ENCODE peak calls at places on chromosomes 11 and 22, in five cellular contexts. I is right cardiac atrium, F is H9, H is tibial artery, K is HCT116. R is an unnamed sample.

GRCh38 chr22:36828815-36829214 is 12.0 kb upstream of the PVALB start:
- DNase-seq in K (no peak), H (no peak), I (no peak), F (no peak), R (no peak)

GRCh38 chr11:88246680-88247079 is 71.4 kb upstream of the RAB38 start:
- DNase-seq in H (no peak), F (no peak), I (no peak), K (no peak), R (no peak)

GRCh38 chr11:2450321-2451041 is 5.7 kb downstream of the KCNQ1 start:
- DNase-seq in K (no peak), H (no peak), F (no peak), I (no peak), R (no peak)

GRCh38 chr11:34266090-34266912 is 91.5 kb downstream of the ABTB2 start:
- DNase-seq in H (peak; percentile 80), I (peak; percentile 60), F (no peak), K (no peak), R (peak; percentile 76)

GRCh38 chr11:31974737-31975136 is 116.1 kb upstream of the RCN1 start:
- DNase-seq in H (no peak), K (peak; percentile 12), F (no peak), I (no peak), R (no peak)

GRCh38 chr11:106173291-106173690 is 95.8 kb downstream of the AASDHPPT start:
- DNase-seq in I (no peak), K (no peak), H (no peak), F (no peak), R (no peak)

GRCh38 chr22:37777122-37777687 is 30.5 kb upstream of the GCAT start:
- DNase-seq in K (peak; percentile 84), H (peak; percentile 75), I (peak; percentile 46), F (no peak), R (peak; percentile 83)

GRCh38 chr11:15418887-15419286 is 304.2 kb downstream of the INSC start:
- DNase-seq in I (no peak), F (no peak), K (no peak), H (no peak), R (no peak)

GRCh38 chr22:23827351-23827995 is 11.3 kb downstream of the DERL3 start:
- DNase-seq in I (no peak), F (peak; percentile 26), K (no peak), H (no peak), R (peak; percentile 44)

GRCh38 chr11:108562746-108563581 is 30.6 kb downstream of the EXPH5 start:
- DNase-seq in H (no peak), K (no peak), F (no peak), I (no peak), R (no peak)

GRCh38 chr22:45208993-45209838 is 31.5 kb downstream of the KIAA0930 start:
- DNase-seq in I (no peak), H (peak; percentile 76), K (no peak), F (peak; percentile 66), R (peak; percentile 68)

GRCh38 chr11:92123540-92123939 is 101.1 kb upstream of the FAT3 start:
- DNase-seq in K (no peak), H (no peak), I (no peak), F (no peak), R (no peak)

GRCh38 chr11:120547301-120547700 is 35.8 kb downstream of the GRIK4 start:
- DNase-seq in F (no peak), H (no peak), I (no peak), K (no peak), R (no peak)

GRCh38 chr11:2122222-2122906 is 16.8 kb downstream of the IGF2 start:
- DNase-seq in F (no peak), K (no peak), H (no peak), I (no peak), R (no peak)

GRCh38 chr11:22539851-22540376 is 85.7 kb downstream of the FANCF start:
- DNase-seq in I (no peak), H (no peak), F (no peak), K (no peak), R (no peak)

GRCh38 chr11:97963528-97964331 is 1057.0 kb upstream of the CNTN5 start:
- DNase-seq in I (no peak), F (no peak), K (no peak), H (no peak), R (no peak)

GRCh38 chr22:40855960-40856512 is 403 bp downstream of the ST13 start:
- DNase-seq in H (no peak), K (no peak), F (peak; percentile 46), I (no peak), R (peak; percentile 69)

GRCh38 chr22:35310556-35311550 is 11.2 kb downstream of the TOM1 start:
- DNase-seq in H (peak; percentile 34), K (no peak), I (no peak), F (no peak), R (no peak)
- H3K4me1 ChIP-seq in H (peaks cover 45% of the 10 kb centered on the region), K (peaks cover 52% of the 10 kb centered on the region), I (peaks cover 26% of the 10 kb centered on the region), F (no peaks in the 10 kb centered on the region), R (peaks cover 56% of the 10 kb centered on the region)

DNA sequence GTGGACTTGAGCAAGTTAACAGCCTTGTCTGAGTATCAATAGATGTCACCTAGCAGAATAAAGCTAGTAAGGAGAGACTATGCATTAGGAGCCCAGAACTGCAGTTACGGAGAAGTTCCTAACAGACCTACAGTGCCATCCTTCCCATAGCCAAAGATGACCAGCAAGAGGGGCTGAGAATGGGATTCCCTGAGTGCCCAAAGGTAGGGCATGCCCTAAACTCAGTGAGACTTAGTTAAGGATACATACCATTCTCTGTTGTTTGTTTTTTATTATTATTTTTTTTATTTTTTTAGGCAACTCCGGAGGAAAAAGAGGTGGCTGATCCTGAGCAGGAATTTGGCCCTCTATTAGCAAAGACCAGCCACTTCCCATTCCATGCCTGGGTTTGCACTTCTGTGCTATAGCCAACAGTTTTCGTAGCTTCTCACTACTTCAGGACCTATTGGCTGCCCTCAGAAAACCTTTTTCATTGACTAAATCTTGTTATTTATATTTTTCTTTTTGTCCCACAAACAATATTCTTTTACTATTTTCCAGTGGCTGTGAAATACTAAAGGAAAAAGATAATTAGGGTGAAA is 33.3 kb upstream of the CCDC34 start:
- DNase-seq in H (no peak), K (no peak), F (no peak), I (no peak), R (no peak)
- H3K4me1 ChIP-seq in H (peaks cover 20% of the 10 kb centered on the region), K (peaks cover 32% of the 10 kb centered on the region), F (peaks cover 17% of the 10 kb centered on the region), I (peaks cover 9% of the 10 kb centered on the region), R (peaks cover 29% of the 10 kb centered on the region)

GRCh38 chr22:46251816-46252380 is 1.8 kb upstream of the CDPF1 start:
- DNase-seq in K (no peak), H (no peak), I (no peak), F (no peak), R (no peak)
- H3K4me1 ChIP-seq in K (peaks cover 20% of the 10 kb centered on the region), H (peaks cover 23% of the 10 kb centered on the region), I (peaks cover 9% of the 10 kb centered on the region), F (no peaks in the 10 kb centered on the region), R (peaks cover 30% of the 10 kb centered on the region)

GRCh38 chr22:25024895-25025294 is 72.4 kb downstream of the KIAA1671 start:
- DNase-seq in I (no peak), H (no peak), K (no peak), F (no peak), R (no peak)
- H3K4me1 ChIP-seq in I (peaks cover 13% of the 10 kb centered on the region), H (no peaks in the 10 kb centered on the region), K (peaks cover 33% of the 10 kb centered on the region), F (no peaks in the 10 kb centered on the region), R (no peaks in the 10 kb centered on the region)

GRCh38 chr11:73380897-73381410 is 4.8 kb downstream of the RELT start:
- DNase-seq in K (no peak), H (no peak), F (no peak), I (no peak), R (no peak)

GRCh38 chr11:73382183-73382582 is 6.0 kb downstream of the RELT start:
- DNase-seq in I (no peak), K (no peak), F (no peak), H (no peak), R (no peak)

GRCh38 chr11:73382747-73383146 is 6.5 kb downstream of the RELT start:
- DNase-seq in F (no peak), K (no peak), H (no peak), I (no peak), R (no peak)

GRCh38 chr11:73380321-73380720 is 4.1 kb downstream of the RELT start:
- DNase-seq in I (no peak), K (no peak), F (no peak), H (no peak), R (no peak)

GRCh38 chr11:73381589-73381988 is 5.4 kb downstream of the RELT start:
- DNase-seq in H (no peak), I (no peak), F (no peak), K (no peak), R (no peak)
- H3K4me1 ChIP-seq in H (peaks cover 21% of the 10 kb centered on the region), I (no peaks in the 10 kb centered on the region), F (no peaks in the 10 kb centered on the region), K (peaks cover 45% of the 10 kb centered on the region), R (peaks cover 25% of the 10 kb centered on the region)

GRCh38 chr22:30970356-30970746 is 1.3 kb downstream of the TUG1 start:
- DNase-seq in I (no peak), K (no peak), F (no peak), H (no peak), R (no peak)
- H3K4me1 ChIP-seq in I (peaks cover 5% of the 10 kb centered on the region), K (peaks cover 22% of the 10 kb centered on the region), F (no peaks in the 10 kb centered on the region), H (peaks cover 26% of the 10 kb centered on the region), R (no peaks in the 10 kb centered on the region)

GRCh38 chr11:11611381-11611780 is 10.4 kb downstream of the GALNT18 start:
- DNase-seq in H (peak; percentile 76), F (no peak), I (no peak), K (no peak), R (no peak)
- H3K4me1 ChIP-seq in H (peaks cover 36% of the 10 kb centered on the region), F (no peaks in the 10 kb centered on the region), I (peaks cover 6% of the 10 kb centered on the region), K (peaks cover 30% of the 10 kb centered on the region), R (peaks cover 25% of the 10 kb centered on the region)

GRCh38 chr11:60948251-60948650 is 3.7 kb downstream of the SLC15A3 start:
- DNase-seq in K (no peak), I (no peak), F (no peak), H (no peak), R (peak; percentile 63)
- H3K4me1 ChIP-seq in K (no peaks in the 10 kb centered on the region), I (peaks cover 2% of the 10 kb centered on the region), F (no peaks in the 10 kb centered on the region), H (peaks cover 12% of the 10 kb centered on the region), R (peaks cover 27% of the 10 kb centered on the region)

DNA sequence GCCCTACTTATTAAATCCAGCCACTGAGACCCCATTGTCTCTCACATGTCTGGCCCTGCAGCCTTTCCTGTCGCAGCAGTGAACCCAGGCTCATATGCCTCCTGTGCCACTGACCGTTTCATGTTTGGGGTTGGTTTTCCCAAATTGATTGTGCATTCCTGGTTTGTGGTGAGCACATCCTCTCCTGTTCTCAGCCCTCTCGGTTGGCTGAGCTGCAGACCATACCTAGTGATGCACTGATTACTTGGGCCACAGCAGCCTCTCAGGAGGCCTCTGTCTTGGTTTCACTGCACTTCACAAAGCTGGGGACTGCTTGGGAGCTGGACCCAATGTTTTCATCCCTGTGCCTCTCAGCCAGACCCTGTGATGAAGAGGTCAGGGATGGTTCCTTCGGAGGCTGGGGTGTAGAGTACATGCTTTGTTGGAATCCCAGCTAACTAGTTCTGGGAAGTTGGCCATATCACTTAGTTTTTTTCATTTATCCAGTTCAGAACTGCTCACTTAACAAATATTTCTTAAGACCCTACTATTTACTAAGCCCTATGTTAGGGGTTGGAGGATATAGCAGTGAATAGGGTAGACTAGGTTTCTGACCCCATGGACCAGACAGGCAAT is 30.9 kb downstream of the PARVA start:
- DNase-seq in H (no peak), I (no peak), F (no peak), K (no peak), R (no peak)
- H3K4me1 ChIP-seq in H (peaks cover 68% of the 10 kb centered on the region), I (peaks cover 25% of the 10 kb centered on the region), F (peaks cover 3% of the 10 kb centered on the region), K (peaks cover 16% of the 10 kb centered on the region), R (peaks cover 91% of the 10 kb centered on the region)

R was measured in sigmoid colon.